ENCODE peak calls at places on chromosomes 11 and 22, in ten cellular contexts. L is LNCaP clone FGC; T is fibroblast of pulmonary artery; I is tibial nerve; A is activated CD8-positive, alpha-beta T cell treated with anti-CD3 and anti-CD28 coated beads for 36 hours; H is CD14-positive monocyte; J is astrocyte of the spinal cord; B is lower leg skin; N is adrenal gland; F is D721Med. U is an unnamed sample.

GRCh38 chr11:77154381-77155081 is 26.5 kb downstream of the MYO7A start:
- DNase-seq in L (no peak), T (no peak), I (no peak), A (no peak), H (no peak), J (no peak), B (no peak), N (peak), F (no peak), U (no peak)

GRCh38 chr11:216081-216974 is 8.8 kb downstream of the RIC8A start:
- DNase-seq in L (no peak), T (no peak), I (no peak), A (no peak), H (no peak), J (no peak), B (no peak), N (peak), F (no peak), U (no peak)

GRCh38 chr22:24427500-24428164 is at the start of gene ADORA2A:
- DNase-seq in L (no peak), T (no peak), I (no peak), A (peak), H (peak), J (no peak), B (no peak), N (no peak), F (no peak), U (peak)

GRCh38 chr11:84532364-84532763 is 1094.8 kb downstream of the DLG2 start:
- DNase-seq in L (no peak), T (no peak), I (no peak), A (no peak), H (no peak), J (no peak), B (no peak), N (no peak), F (no peak), U (no peak)

GRCh38 chr22:48637231-48637630 is 1190.4 kb downstream of the BRD1 start:
- DNase-seq in L (no peak), T (no peak), I (no peak), A (no peak), H (no peak), J (no peak), B (no peak), N (no peak), F (no peak), U (no peak)

GRCh38 chr11:128686745-128687177 is 7.1 kb upstream of the FLI1 start:
- DNase-seq in L (no peak), T (peak), I (no peak), A (peak), H (peak), J (peak), B (peak), N (peak), F (no peak), U (peak)

GRCh38 chr11:67732045-67732787 is 57.8 kb upstream of the ALDH3B2 start:
- DNase-seq in L (peak), T (no peak), I (no peak), A (peak), H (no peak), J (no peak), B (peak), N (no peak), F (peak), U (no peak)

GRCh38 chr11:130042093-130042591 is 27.6 kb upstream of the APLP2 start:
- DNase-seq in L (peak), T (peak), I (no peak), A (no peak), H (peak), J (peak), B (no peak), N (no peak), F (no peak), U (no peak)

GRCh38 chr11:46352063-46352841 is 5.0 kb downstream of the DGKZ start:
- DNase-seq in L (no peak), T (peak), I (no peak), A (peak), H (peak), J (no peak), B (no peak), N (peak), F (no peak), U (peak)

GRCh38 chr11:8221025-8221723 is 42.5 kb downstream of the LMO1 start:
- DNase-seq in L (no peak), T (no peak), I (no peak), A (no peak), H (no peak), J (no peak), B (no peak), N (no peak), F (no peak), U (peak)

GRCh38 chr22:31637938-31638618 is 23.9 kb downstream of the PISD start:
- DNase-seq in L (no peak), T (peak), I (peak), A (no peak), H (peak), J (no peak), B (peak), N (no peak), F (no peak), U (no peak)

GRCh38 chr22:26172389-26172990 is 3.2 kb downstream of the SEZ6L start:
- DNase-seq in L (no peak), T (peak), I (no peak), A (peak), H (no peak), J (peak), B (no peak), N (peak), F (peak), U (no peak)

GRCh38 chr11:86126862-86127261 is 58.0 kb upstream of the PICALM start:
- DNase-seq in L (no peak), T (no peak), I (no peak), A (no peak), H (no peak), J (no peak), B (no peak), N (no peak), F (no peak), U (no peak)

GRCh38 chr11:57800444-57801184 is 39.0 kb downstream of the CTNND1 start:
- DNase-seq in L (peak), T (peak), I (peak), A (peak), H (no peak), J (peak), B (peak), N (no peak), F (peak), U (no peak)

GRCh38 chr11:82732734-82733443 is 775 bp downstream of the FAM181B start:
- DNase-seq in L (no peak), T (no peak), I (no peak), A (peak), H (no peak), J (no peak), B (no peak), N (peak), F (no peak), U (no peak)

GRCh38 chr11:93370260-93370659 is 39.7 kb downstream of the DEUP1 start:
- DNase-seq in L (no peak), T (no peak), I (no peak), A (no peak), H (no peak), J (peak), B (no peak), N (no peak), F (no peak), U (no peak)

GRCh38 chr11:2825886-2826678 is 59.5 kb downstream of the CDKN1C start:
- DNase-seq in L (no peak), T (peak), I (peak), A (peak), H (peak), J (peak), B (peak), N (peak), F (no peak), U (no peak)

GRCh38 chr22:45103756-45104155 is 60.0 kb upstream of the NUP50 start:
- DNase-seq in L (no peak), T (no peak), I (no peak), A (no peak), H (no peak), J (no peak), B (no peak), N (no peak), F (no peak), U (no peak)

GRCh38 chr22:31179345-31179744 is 19.4 kb downstream of the RNF185 start:
- DNase-seq in L (peak), T (no peak), I (no peak), A (no peak), H (no peak), J (peak), B (no peak), N (no peak), F (no peak), U (no peak)

GRCh38 chr11:19952101-19952605 is 208.1 kb downstream of the DBX1 start:
- DNase-seq in L (no peak), T (no peak), I (no peak), A (no peak), H (no peak), J (peak), B (peak), N (no peak), F (no peak), U (no peak)

GRCh38 chr22:43990044-43990443 is 34.1 kb upstream of the PARVB start:
- DNase-seq in L (no peak), T (no peak), I (no peak), A (no peak), H (no peak), J (no peak), B (no peak), N (no peak), F (no peak), U (no peak)

GRCh38 chr22:31768422-31769059 is 14.7 kb downstream of the DEPDC5 start:
- DNase-seq in L (no peak), T (no peak), I (no peak), A (no peak), H (no peak), J (no peak), B (no peak), N (no peak), F (no peak), U (no peak)

GRCh38 chr22:40178417-40179409 is 988 bp downstream of the TNRC6B start:
- DNase-seq in L (no peak), T (peak), I (peak), A (peak), H (no peak), J (peak), B (no peak), N (peak), F (no peak), U (no peak)

GRCh38 chr11:1640076-1640946 is 10.7 kb downstream of the KRTAP5-5 start:
- DNase-seq in L (peak), T (peak), I (no peak), A (peak), H (no peak), J (no peak), B (no peak), N (no peak), F (peak), U (peak)

DNA sequence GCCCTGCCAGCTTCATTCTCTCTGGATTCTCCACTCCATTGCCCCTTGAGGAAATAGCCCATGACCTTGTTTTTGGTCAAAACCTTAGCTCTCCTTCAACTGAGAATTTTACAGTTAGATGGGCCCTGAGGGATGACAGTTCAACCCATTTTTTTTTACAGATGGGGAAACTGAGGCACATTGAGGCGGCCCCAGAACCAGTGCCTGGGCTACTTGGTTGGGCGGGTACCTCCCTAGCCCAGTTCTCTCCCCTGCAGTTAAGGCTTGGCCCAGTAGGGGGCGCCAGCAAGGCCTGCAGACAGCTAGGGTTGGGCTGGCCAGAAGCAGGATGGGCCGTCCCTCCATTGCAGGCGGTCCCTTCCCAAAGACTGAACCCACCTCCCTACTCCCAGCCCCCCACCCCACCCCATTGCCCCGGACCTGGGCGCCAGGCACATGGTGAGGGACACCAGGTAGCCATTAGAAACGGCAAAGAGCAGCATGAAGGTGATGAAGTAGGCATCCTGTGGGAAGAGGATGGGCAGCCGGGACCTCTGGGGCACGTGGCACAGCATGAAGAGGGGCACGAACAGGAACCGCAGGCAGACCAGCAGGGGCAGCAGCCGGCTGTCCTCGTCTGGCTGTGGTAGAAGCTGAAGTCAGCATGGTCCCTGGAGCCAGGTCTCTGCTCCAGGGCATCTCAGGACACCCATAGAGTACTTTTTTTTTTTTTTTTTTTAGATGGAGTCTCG is 7.6 kb downstream of the SLC29A2 start:
- DNase-seq in L (no peak), T (peak), I (no peak), A (peak), H (no peak), J (no peak), B (no peak), N (no peak), F (peak), U (peak)
- TF ChIP-seq CTCF in L (peak), T (peak), I (no peak), A (peak), H (peak), J (peak), B (no peak), N (peak), F (peak), U (peak)

GRCh38 chr11:131914299-131914902 is 544.0 kb downstream of the NTM start:
- DNase-seq in L (no peak), T (peak), I (no peak), A (no peak), H (no peak), J (peak), B (no peak), N (no peak), F (no peak), U (no peak)
- TF ChIP-seq CTCF in L (no peak), T (peak), I (peak), A (no peak), H (peak), J (peak), B (no peak), N (no peak), F (no peak), U (peak)

DNA sequence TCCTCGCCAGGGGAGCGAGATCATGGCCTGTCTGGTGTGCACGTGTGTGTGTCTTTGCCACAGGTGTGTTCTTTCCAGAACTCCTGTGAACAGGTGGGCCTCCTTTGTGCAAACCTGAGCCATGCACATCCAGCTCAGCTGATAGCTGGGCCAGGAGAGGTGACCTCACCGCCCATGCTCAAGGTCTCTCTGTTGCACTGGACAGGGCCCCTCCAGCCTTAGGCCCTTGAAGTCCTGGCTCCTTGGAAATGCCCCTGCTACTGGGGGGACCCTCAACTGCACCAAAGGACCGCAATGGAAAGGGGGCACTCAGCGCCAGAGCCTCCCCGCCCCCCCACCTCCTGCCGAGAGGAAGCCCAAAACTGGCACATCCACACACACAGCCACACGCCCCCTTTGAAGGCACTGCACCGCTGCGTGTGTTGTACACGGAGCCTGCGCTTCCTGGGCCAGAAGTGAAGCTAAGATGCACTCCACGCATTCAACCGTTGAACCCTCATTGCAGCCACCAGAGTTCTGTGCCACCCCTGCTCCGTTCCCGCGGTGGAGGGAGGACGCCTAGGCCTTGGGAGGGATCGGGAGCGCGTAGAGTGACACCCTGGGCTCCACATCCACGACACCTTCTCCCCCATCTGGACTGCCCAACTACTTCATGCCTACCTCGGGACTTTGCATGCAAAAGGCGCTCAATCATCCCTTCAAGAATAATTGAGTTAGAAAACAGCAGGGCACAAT is 16.4 kb upstream of the IL2RB start:
- DNase-seq in L (no peak), T (no peak), I (no peak), A (peak), H (peak), J (no peak), B (no peak), N (no peak), F (no peak), U (peak)
- TF ChIP-seq CTCF in L (no peak), T (no peak), I (no peak), A (no peak), H (no peak), J (no peak), B (no peak), N (no peak), F (no peak), U (no peak)

GRCh38 chr11:65016705-65017104 is 2.7 kb downstream of the ARL2 start:
- DNase-seq in L (no peak), T (no peak), I (no peak), A (no peak), H (no peak), J (no peak), B (no peak), N (no peak), F (no peak), U (no peak)
- TF ChIP-seq CTCF in L (no peak), T (no peak), I (no peak), A (no peak), H (no peak), J (no peak), B (no peak), N (no peak), F (no peak), U (no peak)

GRCh38 chr11:65063532-65063931 is 5.2 kb upstream of the NAALADL1 start:
- DNase-seq in L (no peak), T (no peak), I (no peak), A (no peak), H (no peak), J (no peak), B (no peak), N (no peak), F (no peak), U (no peak)

GRCh38 chr11:65059959-65060824 is 1.8 kb upstream of the NAALADL1 start:
- DNase-seq in L (no peak), T (peak), I (no peak), A (no peak), H (no peak), J (no peak), B (no peak), N (no peak), F (no peak), U (no peak)

GRCh38 chr11:65058419-65059054 is at the start of gene NAALADL1:
- DNase-seq in L (no peak), T (no peak), I (no peak), A (no peak), H (no peak), J (no peak), B (no peak), N (no peak), F (no peak), U (no peak)

GRCh38 chr11:65059523-65059922 is 1.2 kb upstream of the NAALADL1 start:
- DNase-seq in L (no peak), T (no peak), I (no peak), A (no peak), H (no peak), J (no peak), B (no peak), N (no peak), F (no peak), U (no peak)

GRCh38 chr11:65060913-65061408 is 2.6 kb upstream of the NAALADL1 start:
- DNase-seq in L (no peak), T (peak), I (no peak), A (peak), H (no peak), J (peak), B (no peak), N (no peak), F (no peak), U (no peak)
- TF ChIP-seq CTCF in L (no peak), T (peak), I (no peak), A (no peak), H (no peak), J (peak), B (no peak), N (no peak), F (peak), U (peak)

GRCh38 chr11:124801636-124802312 is 1.6 kb upstream of the MSANTD2 start:
- DNase-seq in L (no peak), T (no peak), I (no peak), A (no peak), H (no peak), J (no peak), B (no peak), N (no peak), F (no peak), U (no peak)

GRCh38 chr11:124798991-124799383 is 1.2 kb downstream of the MSANTD2 start:
- DNase-seq in L (no peak), T (peak), I (no peak), A (peak), H (no peak), J (peak), B (no peak), N (no peak), F (no peak), U (no peak)

GRCh38 chr11:124801014-124801413 is 808 bp upstream of the MSANTD2 start:
- DNase-seq in L (no peak), T (peak), I (no peak), A (peak), H (no peak), J (no peak), B (no peak), N (no peak), F (no peak), U (no peak)

GRCh38 chr11:124800226-124800929 is at the start of gene MSANTD2:
- DNase-seq in L (no peak), T (peak), I (peak), A (peak), H (peak), J (peak), B (peak), N (peak), F (peak), U (peak)

GRCh38 chr11:124799384-124800225 is 601 bp downstream of the MSANTD2 start:
- DNase-seq in L (no peak), T (no peak), I (no peak), A (peak), H (no peak), J (peak), B (peak), N (peak), F (no peak), U (no peak)
- TF ChIP-seq CTCF in L (no peak), T (no peak), I (no peak), A (no peak), H (no peak), J (no peak), B (no peak), N (no peak), F (no peak), U (peak)